ENCODE peak calls at places on chromosomes 2 and 18, in six cellular contexts. One of them, this sample, is unnamed.

GRCh38 chr2:173184031-173185004 is 108.7 kb downstream of the MAP3K20 start:
- DNase-seq in neural crest cell: no peak
- DNase-seq in C1 segment of cervical spinal cord: no peak
- DNase-seq in activated gamma-delta T cell treated with anti-CD3 and anti-CD28 coated beads, Interleukin-2, amount 50 U/mL, for 16 hours: no peak
- DNase-seq in choroid plexus epithelial cell: peak
- DNase-seq in AG04449: peak
- DNase-seq in this sample: peak

GRCh38 chr2:68774569-68775271 is 40.1 kb downstream of the ARHGAP25 start:
- DNase-seq in neural crest cell: no peak
- DNase-seq in C1 segment of cervical spinal cord: no peak
- DNase-seq in activated gamma-delta T cell treated with anti-CD3 and anti-CD28 coated beads, Interleukin-2, amount 50 U/mL, for 16 hours: peak
- DNase-seq in choroid plexus epithelial cell: no peak
- DNase-seq in AG04449: no peak
- DNase-seq in this sample: no peak

GRCh38 chr2:182852090-182852489 is 14.3 kb downstream of the FRZB start:
- DNase-seq in neural crest cell: no peak
- DNase-seq in C1 segment of cervical spinal cord: no peak
- DNase-seq in activated gamma-delta T cell treated with anti-CD3 and anti-CD28 coated beads, Interleukin-2, amount 50 U/mL, for 16 hours: no peak
- DNase-seq in choroid plexus epithelial cell: no peak
- DNase-seq in AG04449: no peak
- DNase-seq in this sample: peak

GRCh38 chr2:172273910-172274571 is 153.3 kb upstream of the ITGA6 start:
- DNase-seq in neural crest cell: no peak
- DNase-seq in C1 segment of cervical spinal cord: no peak
- DNase-seq in activated gamma-delta T cell treated with anti-CD3 and anti-CD28 coated beads, Interleukin-2, amount 50 U/mL, for 16 hours: no peak
- DNase-seq in choroid plexus epithelial cell: no peak
- DNase-seq in AG04449: no peak
- DNase-seq in this sample: no peak

GRCh38 chr2:189082576-189082975 is 97.0 kb downstream of the COL5A2 start:
- DNase-seq in neural crest cell: no peak
- DNase-seq in C1 segment of cervical spinal cord: no peak
- DNase-seq in activated gamma-delta T cell treated with anti-CD3 and anti-CD28 coated beads, Interleukin-2, amount 50 U/mL, for 16 hours: no peak
- DNase-seq in choroid plexus epithelial cell: peak
- DNase-seq in AG04449: peak
- DNase-seq in this sample: no peak

GRCh38 chr2:75646090-75646582 is 447 bp upstream of the MRPL19 start:
- DNase-seq in neural crest cell: no peak
- DNase-seq in C1 segment of cervical spinal cord: no peak
- DNase-seq in activated gamma-delta T cell treated with anti-CD3 and anti-CD28 coated beads, Interleukin-2, amount 50 U/mL, for 16 hours: no peak
- DNase-seq in choroid plexus epithelial cell: no peak
- DNase-seq in AG04449: no peak
- DNase-seq in this sample: no peak

GRCh38 chr2:201357216-201357615 is at the start of gene FLACC1:
- DNase-seq in neural crest cell: no peak
- DNase-seq in C1 segment of cervical spinal cord: no peak
- DNase-seq in activated gamma-delta T cell treated with anti-CD3 and anti-CD28 coated beads, Interleukin-2, amount 50 U/mL, for 16 hours: no peak
- DNase-seq in choroid plexus epithelial cell: peak
- DNase-seq in AG04449: no peak
- DNase-seq in this sample: peak

GRCh38 chr18:23191952-23192662 is 56.8 kb downstream of the CABLES1 start:
- DNase-seq in neural crest cell: no peak
- DNase-seq in C1 segment of cervical spinal cord: no peak
- DNase-seq in activated gamma-delta T cell treated with anti-CD3 and anti-CD28 coated beads, Interleukin-2, amount 50 U/mL, for 16 hours: no peak
- DNase-seq in choroid plexus epithelial cell: peak
- DNase-seq in AG04449: peak
- DNase-seq in this sample: no peak

GRCh38 chr2:71465356-71465755 is 12.0 kb downstream of the DYSF start:
- DNase-seq in neural crest cell: no peak
- DNase-seq in C1 segment of cervical spinal cord: no peak
- DNase-seq in activated gamma-delta T cell treated with anti-CD3 and anti-CD28 coated beads, Interleukin-2, amount 50 U/mL, for 16 hours: no peak
- DNase-seq in choroid plexus epithelial cell: no peak
- DNase-seq in AG04449: no peak
- DNase-seq in this sample: no peak

GRCh38 chr2:190841707-190842505 is 38.7 kb upstream of the GLS start:
- DNase-seq in neural crest cell: no peak
- DNase-seq in C1 segment of cervical spinal cord: no peak
- DNase-seq in activated gamma-delta T cell treated with anti-CD3 and anti-CD28 coated beads, Interleukin-2, amount 50 U/mL, for 16 hours: no peak
- DNase-seq in choroid plexus epithelial cell: peak
- DNase-seq in AG04449: no peak
- DNase-seq in this sample: no peak

GRCh38 chr2:29309090-29310054 is 194.2 kb downstream of the CLIP4 start:
- DNase-seq in neural crest cell: peak
- DNase-seq in C1 segment of cervical spinal cord: no peak
- DNase-seq in activated gamma-delta T cell treated with anti-CD3 and anti-CD28 coated beads, Interleukin-2, amount 50 U/mL, for 16 hours: no peak
- DNase-seq in choroid plexus epithelial cell: peak
- DNase-seq in AG04449: no peak
- DNase-seq in this sample: peak

GRCh38 chr18:22324191-22325131 is 93.3 kb downstream of the CTAGE1 start:
- DNase-seq in neural crest cell: peak
- DNase-seq in C1 segment of cervical spinal cord: no peak
- DNase-seq in activated gamma-delta T cell treated with anti-CD3 and anti-CD28 coated beads, Interleukin-2, amount 50 U/mL, for 16 hours: no peak
- DNase-seq in choroid plexus epithelial cell: peak
- DNase-seq in AG04449: no peak
- DNase-seq in this sample: no peak

GRCh38 chr2:50126845-50127244 is 905.1 kb downstream of the NRXN1 start:
- DNase-seq in neural crest cell: no peak
- DNase-seq in C1 segment of cervical spinal cord: no peak
- DNase-seq in activated gamma-delta T cell treated with anti-CD3 and anti-CD28 coated beads, Interleukin-2, amount 50 U/mL, for 16 hours: no peak
- DNase-seq in choroid plexus epithelial cell: no peak
- DNase-seq in AG04449: no peak
- DNase-seq in this sample: no peak

GRCh38 chr2:24652265-24653232 is 140.6 kb downstream of the PTRHD1 start:
- DNase-seq in neural crest cell: no peak
- DNase-seq in C1 segment of cervical spinal cord: no peak
- DNase-seq in activated gamma-delta T cell treated with anti-CD3 and anti-CD28 coated beads, Interleukin-2, amount 50 U/mL, for 16 hours: no peak
- DNase-seq in choroid plexus epithelial cell: no peak
- DNase-seq in AG04449: no peak
- DNase-seq in this sample: no peak

GRCh38 chr2:86062043-86062442 is 43.6 kb downstream of the POLR1A start:
- DNase-seq in neural crest cell: no peak
- DNase-seq in C1 segment of cervical spinal cord: no peak
- DNase-seq in activated gamma-delta T cell treated with anti-CD3 and anti-CD28 coated beads, Interleukin-2, amount 50 U/mL, for 16 hours: no peak
- DNase-seq in choroid plexus epithelial cell: peak
- DNase-seq in AG04449: no peak
- DNase-seq in this sample: no peak

GRCh38 chr2:35294636-35295263 is 1060.8 kb upstream of the CRIM1 start:
- DNase-seq in neural crest cell: no peak
- DNase-seq in C1 segment of cervical spinal cord: no peak
- DNase-seq in activated gamma-delta T cell treated with anti-CD3 and anti-CD28 coated beads, Interleukin-2, amount 50 U/mL, for 16 hours: no peak
- DNase-seq in choroid plexus epithelial cell: no peak
- DNase-seq in AG04449: no peak
- DNase-seq in this sample: no peak

GRCh38 chr2:160141419-160141818 is 58.7 kb downstream of the ITGB6 start:
- DNase-seq in neural crest cell: no peak
- DNase-seq in C1 segment of cervical spinal cord: no peak
- DNase-seq in activated gamma-delta T cell treated with anti-CD3 and anti-CD28 coated beads, Interleukin-2, amount 50 U/mL, for 16 hours: no peak
- DNase-seq in choroid plexus epithelial cell: no peak
- DNase-seq in AG04449: no peak
- DNase-seq in this sample: no peak

GRCh38 chr2:181311841-181312240 is 145.3 kb upstream of the ITGA4 start:
- DNase-seq in neural crest cell: no peak
- DNase-seq in C1 segment of cervical spinal cord: no peak
- DNase-seq in activated gamma-delta T cell treated with anti-CD3 and anti-CD28 coated beads, Interleukin-2, amount 50 U/mL, for 16 hours: no peak
- DNase-seq in choroid plexus epithelial cell: no peak
- DNase-seq in AG04449: no peak
- DNase-seq in this sample: no peak

GRCh38 chr2:102621630-102622029 is 2.3 kb downstream of the SLC9A2 start:
- DNase-seq in neural crest cell: no peak
- DNase-seq in C1 segment of cervical spinal cord: no peak
- DNase-seq in activated gamma-delta T cell treated with anti-CD3 and anti-CD28 coated beads, Interleukin-2, amount 50 U/mL, for 16 hours: no peak
- DNase-seq in choroid plexus epithelial cell: no peak
- DNase-seq in AG04449: no peak
- DNase-seq in this sample: peak

GRCh38 chr2:85034158-85034557 is 63.2 kb downstream of the KCMF1 start:
- DNase-seq in neural crest cell: no peak
- DNase-seq in C1 segment of cervical spinal cord: no peak
- DNase-seq in activated gamma-delta T cell treated with anti-CD3 and anti-CD28 coated beads, Interleukin-2, amount 50 U/mL, for 16 hours: no peak
- DNase-seq in choroid plexus epithelial cell: no peak
- DNase-seq in AG04449: no peak
- DNase-seq in this sample: no peak

GRCh38 chr2:19363474-19363778 is 5.0 kb upstream of the OSR1 start:
- DNase-seq in neural crest cell: no peak
- DNase-seq in C1 segment of cervical spinal cord: no peak
- DNase-seq in activated gamma-delta T cell treated with anti-CD3 and anti-CD28 coated beads, Interleukin-2, amount 50 U/mL, for 16 hours: no peak
- DNase-seq in choroid plexus epithelial cell: no peak
- DNase-seq in AG04449: no peak
- DNase-seq in this sample: no peak

GRCh38 chr18:55322176-55322735 is 265.7 kb downstream of the TCF4 start:
- DNase-seq in neural crest cell: peak
- DNase-seq in C1 segment of cervical spinal cord: no peak
- DNase-seq in activated gamma-delta T cell treated with anti-CD3 and anti-CD28 coated beads, Interleukin-2, amount 50 U/mL, for 16 hours: no peak
- DNase-seq in choroid plexus epithelial cell: peak
- DNase-seq in AG04449: peak
- DNase-seq in this sample: no peak

GRCh38 chr2:175048275-175048674 is 43.1 kb upstream of the CHN1 start:
- DNase-seq in neural crest cell: no peak
- DNase-seq in C1 segment of cervical spinal cord: no peak
- DNase-seq in activated gamma-delta T cell treated with anti-CD3 and anti-CD28 coated beads, Interleukin-2, amount 50 U/mL, for 16 hours: no peak
- DNase-seq in choroid plexus epithelial cell: no peak
- DNase-seq in AG04449: no peak
- DNase-seq in this sample: no peak

GRCh38 chr2:126655500-126656310 is at the start of gene GYPC:
- DNase-seq in neural crest cell: peak
- DNase-seq in C1 segment of cervical spinal cord: no peak
- DNase-seq in activated gamma-delta T cell treated with anti-CD3 and anti-CD28 coated beads, Interleukin-2, amount 50 U/mL, for 16 hours: no peak
- DNase-seq in choroid plexus epithelial cell: peak
- DNase-seq in AG04449: peak
- DNase-seq in this sample: no peak

GRCh38 chr2:10914272-10914693 is 2.5 kb downstream of the KCNF1 start:
- DNase-seq in neural crest cell: no peak
- DNase-seq in C1 segment of cervical spinal cord: no peak
- DNase-seq in activated gamma-delta T cell treated with anti-CD3 and anti-CD28 coated beads, Interleukin-2, amount 50 U/mL, for 16 hours: no peak
- DNase-seq in choroid plexus epithelial cell: peak
- DNase-seq in AG04449: no peak
- DNase-seq in this sample: no peak

GRCh38 chr2:141929331-141930252 is 201.2 kb downstream of the LRP1B start:
- DNase-seq in neural crest cell: no peak
- DNase-seq in C1 segment of cervical spinal cord: no peak
- DNase-seq in activated gamma-delta T cell treated with anti-CD3 and anti-CD28 coated beads, Interleukin-2, amount 50 U/mL, for 16 hours: no peak
- DNase-seq in choroid plexus epithelial cell: no peak
- DNase-seq in AG04449: no peak
- DNase-seq in this sample: no peak

GRCh38 chr2:13001408-13001807 is 284.7 kb downstream of the TRIB2 start:
- DNase-seq in neural crest cell: no peak
- DNase-seq in C1 segment of cervical spinal cord: no peak
- DNase-seq in activated gamma-delta T cell treated with anti-CD3 and anti-CD28 coated beads, Interleukin-2, amount 50 U/mL, for 16 hours: no peak
- DNase-seq in choroid plexus epithelial cell: no peak
- DNase-seq in AG04449: no peak
- DNase-seq in this sample: no peak

GRCh38 chr2:162073776-162074578 is at the start of gene DPP4:
- DNase-seq in neural crest cell: peak
- DNase-seq in C1 segment of cervical spinal cord: no peak
- DNase-seq in activated gamma-delta T cell treated with anti-CD3 and anti-CD28 coated beads, Interleukin-2, amount 50 U/mL, for 16 hours: peak
- DNase-seq in choroid plexus epithelial cell: no peak
- DNase-seq in AG04449: no peak
- DNase-seq in this sample: no peak

GRCh38 chr18:812673-813404 is 797 bp upstream of the YES1 start:
- DNase-seq in neural crest cell: no peak
- DNase-seq in C1 segment of cervical spinal cord: no peak
- DNase-seq in activated gamma-delta T cell treated with anti-CD3 and anti-CD28 coated beads, Interleukin-2, amount 50 U/mL, for 16 hours: peak
- DNase-seq in choroid plexus epithelial cell: peak
- DNase-seq in AG04449: no peak
- DNase-seq in this sample: peak

GRCh38 chr2:160408575-160409291 is 84.9 kb downstream of the RBMS1 start:
- DNase-seq in neural crest cell: no peak
- DNase-seq in C1 segment of cervical spinal cord: no peak
- DNase-seq in activated gamma-delta T cell treated with anti-CD3 and anti-CD28 coated beads, Interleukin-2, amount 50 U/mL, for 16 hours: no peak
- DNase-seq in choroid plexus epithelial cell: no peak
- DNase-seq in AG04449: no peak
- DNase-seq in this sample: no peak

GRCh38 chr2:105950521-105951389 is 206.0 kb downstream of the NCK2 start:
- DNase-seq in neural crest cell: no peak
- DNase-seq in C1 segment of cervical spinal cord: no peak
- DNase-seq in activated gamma-delta T cell treated with anti-CD3 and anti-CD28 coated beads, Interleukin-2, amount 50 U/mL, for 16 hours: no peak
- DNase-seq in choroid plexus epithelial cell: no peak
- DNase-seq in AG04449: no peak
- DNase-seq in this sample: no peak

GRCh38 chr2:213248637-213249036 is 35.6 kb upstream of the SPAG16 start:
- DNase-seq in neural crest cell: no peak
- DNase-seq in C1 segment of cervical spinal cord: no peak
- DNase-seq in activated gamma-delta T cell treated with anti-CD3 and anti-CD28 coated beads, Interleukin-2, amount 50 U/mL, for 16 hours: no peak
- DNase-seq in choroid plexus epithelial cell: peak
- DNase-seq in AG04449: no peak
- DNase-seq in this sample: no peak

GRCh38 chr2:194564422-194564821 is 1092.6 kb upstream of the SLC39A10 start:
- DNase-seq in neural crest cell: no peak
- DNase-seq in C1 segment of cervical spinal cord: no peak
- DNase-seq in activated gamma-delta T cell treated with anti-CD3 and anti-CD28 coated beads, Interleukin-2, amount 50 U/mL, for 16 hours: no peak
- DNase-seq in choroid plexus epithelial cell: no peak
- DNase-seq in AG04449: no peak
- DNase-seq in this sample: no peak